ENCODE peak calls at places on chromosomes 3 and 15, in five cellular contexts. S is esophagus squamous epithelium; N is GM23338; B is foreskin keratinocyte; Z is CD4-positive, CD25-positive, alpha-beta regulatory T cell. E is an unnamed sample.

GRCh38 chr3:141051641-141052569 is 758 bp downstream of the SPSB4 start:
- DNase-seq in S (no peak), N (peak; percentile 73), B (no peak), Z (no peak), E (no peak)

GRCh38 chr15:81400640-81401236 is 26.7 kb upstream of the TMC3 start:
- DNase-seq in S (no peak), N (peak; percentile 78), B (no peak), Z (no peak), E (no peak)

GRCh38 chr15:91632176-91632575 is 221.3 kb upstream of the SLCO3A1 start:
- DNase-seq in S (no peak), N (no peak), B (no peak), Z (no peak), E (no peak)

GRCh38 chr3:9886328-9886727 is 4.1 kb upstream of the JAGN1 start:
- DNase-seq in S (no peak), N (no peak), B (no peak), Z (no peak), E (no peak)

GRCh38 chr3:37173806-37174205 is 576 bp downstream of the LRRFIP2 start:
- DNase-seq in S (no peak), N (no peak), B (peak; percentile 47), Z (no peak), E (no peak)

GRCh38 chr3:83567935-83568334 is 1390.9 kb upstream of the CADM2 start:
- DNase-seq in S (no peak), N (peak; percentile 5), B (no peak), Z (no peak), E (no peak)

GRCh38 chr3:184234671-184235380 is 5.4 kb downstream of the VWA5B2 start:
- DNase-seq in S (no peak), N (no peak), B (no peak), Z (no peak), E (no peak)

GRCh38 chr3:194141415-194142155 is 5.6 kb downstream of the HES1 start:
- DNase-seq in S (no peak), N (peak; percentile 91), B (peak; percentile 87), Z (peak; percentile 32), E (peak; percentile 76)

GRCh38 chr3:53806182-53807116 is 39.8 kb downstream of the CHDH start:
- DNase-seq in S (no peak), N (no peak), B (no peak), Z (no peak), E (peak; percentile 63)

DNA sequence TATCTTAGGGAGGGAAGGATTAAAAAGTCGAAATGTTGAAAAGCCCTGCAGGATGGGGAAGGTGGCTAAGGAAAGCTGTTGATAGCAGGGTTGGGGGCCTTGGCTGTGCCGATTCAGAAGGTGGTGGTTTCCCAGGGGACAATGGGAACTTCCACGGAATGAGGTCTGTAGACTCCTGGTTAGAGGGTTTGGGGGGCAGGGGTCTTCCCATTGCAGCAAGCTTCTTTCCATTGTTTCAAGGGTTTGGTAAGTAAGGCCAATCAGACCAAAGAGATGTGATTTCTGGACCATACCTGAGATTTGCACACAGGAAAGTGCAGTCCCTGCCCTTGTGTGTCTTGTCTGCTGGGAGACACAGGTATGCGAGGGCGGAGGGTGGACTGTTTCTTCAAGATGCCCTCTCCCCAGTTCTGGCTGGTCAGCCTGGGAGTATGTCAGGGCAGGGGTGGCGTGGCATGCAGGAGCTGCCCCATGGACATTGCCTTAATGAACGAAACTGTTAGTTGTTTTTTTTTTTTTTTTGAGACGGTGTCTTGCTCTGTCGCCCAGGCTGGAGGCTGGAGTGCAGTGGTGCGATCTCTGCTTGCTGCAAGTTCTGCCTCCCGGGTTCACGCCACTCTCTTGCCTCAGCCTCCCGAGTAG is 50.8 kb downstream of the RGMA start:
- DNase-seq in S (no peak), N (no peak), B (no peak), Z (no peak), E (no peak)
- H3K4me1 ChIP-seq in S (peaks cover 60% of the 10 kb centered on the region), N (no peaks in the 10 kb centered on the region), B (no peaks in the 10 kb centered on the region), Z (no peaks in the 10 kb centered on the region), E (no peaks in the 10 kb centered on the region)

GRCh38 chr3:32719931-32720330 is 34.9 kb downstream of the CNOT10 start:
- DNase-seq in S (no peak), N (no peak), B (no peak), Z (no peak), E (no peak)

DNA sequence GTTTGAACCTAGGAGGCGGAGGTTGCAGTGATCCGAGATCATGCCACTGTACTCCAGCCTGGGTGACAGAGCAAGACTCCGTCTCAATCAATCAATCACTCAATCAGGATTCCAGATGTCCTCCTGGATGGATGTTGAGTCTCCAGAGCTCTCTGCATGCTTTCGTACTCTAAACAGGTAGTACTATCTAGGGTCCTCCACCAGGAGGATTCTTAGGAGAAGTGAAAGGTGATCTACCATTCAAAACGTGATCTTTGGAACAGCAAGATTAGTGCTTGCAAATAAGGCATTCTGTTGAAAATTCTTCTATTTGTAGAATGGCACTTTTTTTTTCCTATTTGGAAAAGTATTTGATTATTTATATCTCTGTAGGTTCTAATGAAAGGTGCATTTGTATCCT is 34.3 kb downstream of the CNOT10 start:
- DNase-seq in S (no peak), N (peak; percentile 61), B (no peak), Z (no peak), E (no peak)
- H3K4me1 ChIP-seq in S (no peaks in the 10 kb centered on the region), N (no peaks in the 10 kb centered on the region), B (no peaks in the 10 kb centered on the region), Z (no peaks in the 10 kb centered on the region), E (no peaks in the 10 kb centered on the region)

DNA sequence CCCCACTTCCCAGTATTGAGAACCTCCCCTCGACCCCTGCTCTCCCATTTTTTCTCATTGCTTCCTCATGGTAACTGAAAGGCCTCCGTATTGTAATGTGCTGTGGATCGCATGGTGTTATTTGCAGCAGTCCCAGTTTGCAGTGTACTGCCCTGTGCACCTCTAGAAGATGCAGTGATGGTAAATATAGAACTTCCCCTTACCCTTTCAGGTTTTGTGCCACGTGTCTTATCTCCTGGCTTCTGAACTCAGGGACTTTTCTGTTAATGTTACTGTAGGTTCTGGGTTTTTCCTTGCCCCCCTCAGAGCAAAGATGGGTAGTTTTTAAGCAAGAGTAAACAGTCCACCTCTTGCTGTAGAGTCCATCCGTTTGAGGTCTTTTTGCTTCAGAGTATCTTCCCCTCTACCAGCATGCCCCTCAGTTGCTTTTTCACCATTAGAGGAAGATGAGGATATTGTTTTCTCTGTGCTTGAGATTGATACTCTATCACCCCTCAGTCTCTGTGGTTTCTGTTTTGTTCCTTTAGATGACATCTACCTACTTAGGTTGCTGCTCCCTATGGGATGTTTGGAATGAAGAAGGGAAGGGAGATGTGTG is 22.4 kb downstream of the CHD2 start:
- DNase-seq in S (no peak), N (no peak), B (no peak), Z (no peak), E (no peak)
- H3K4me1 ChIP-seq in S (peaks cover 93% of the 10 kb centered on the region), N (peaks cover 40% of the 10 kb centered on the region), B (peaks cover 34% of the 10 kb centered on the region), Z (peaks cover 65% of the 10 kb centered on the region), E (peaks cover 6% of the 10 kb centered on the region)

GRCh38 chr3:172127929-172128580 is 88.7 kb downstream of the FNDC3B start:
- DNase-seq in S (no peak), N (no peak), B (no peak), Z (no peak), E (no peak)
- H3K4me1 ChIP-seq in S (peaks cover 68% of the 10 kb centered on the region), N (peaks cover 57% of the 10 kb centered on the region), B (peaks cover 20% of the 10 kb centered on the region), Z (peaks cover 22% of the 10 kb centered on the region), E (peaks cover 44% of the 10 kb centered on the region)

DNA sequence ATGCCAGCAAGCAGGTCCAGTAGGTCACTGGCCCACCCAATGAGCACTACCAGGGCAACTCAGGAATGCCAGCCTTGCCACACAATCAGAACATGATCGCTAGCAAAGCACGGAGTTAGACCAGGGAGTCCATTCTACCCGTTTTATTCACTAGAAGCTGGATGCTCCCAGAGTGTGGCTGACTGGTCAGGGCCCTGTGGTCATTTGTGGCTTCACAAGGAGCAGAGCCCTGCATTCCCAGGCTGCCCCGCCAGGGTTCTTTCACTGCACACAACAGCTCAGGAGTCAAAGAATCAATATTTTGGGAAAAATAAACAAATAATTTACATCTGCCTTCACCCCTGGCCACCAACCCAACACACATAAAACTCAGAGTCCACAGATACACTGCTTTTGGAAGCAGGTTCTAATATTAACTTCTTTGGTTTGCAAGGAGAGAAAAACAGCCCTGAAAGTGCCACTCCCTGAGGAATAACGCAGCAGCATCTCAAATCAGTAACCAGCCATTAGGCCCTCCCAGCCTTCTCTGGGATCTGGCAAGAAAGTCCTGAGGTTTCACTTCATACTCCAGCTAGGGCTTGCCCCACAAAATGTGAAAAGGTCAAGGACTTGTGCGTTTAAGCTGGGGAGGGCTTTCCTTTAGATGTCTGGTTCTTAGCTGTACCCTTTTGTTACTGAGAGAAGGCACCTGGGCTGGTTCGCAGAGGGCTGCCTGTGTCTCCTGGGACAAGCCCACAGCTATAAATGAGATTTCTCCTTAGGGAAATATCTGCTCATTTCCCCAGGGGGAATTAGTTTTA is 16.0 kb downstream of the SIAH2 start:
- DNase-seq in S (no peak), N (no peak), B (no peak), Z (no peak), E (no peak)
- H3K4me1 ChIP-seq in S (peaks cover 100% of the 10 kb centered on the region), N (peaks cover 6% of the 10 kb centered on the region), B (peaks cover 39% of the 10 kb centered on the region), Z (peaks cover 18% of the 10 kb centered on the region), E (peaks cover 2% of the 10 kb centered on the region)

GRCh38 chr3:16289144-16289889 is 24.3 kb downstream of the OXNAD1 start:
- DNase-seq in S (no peak), N (no peak), B (no peak), Z (no peak), E (no peak)

GRCh38 chr3:16290827-16291196 is 25.8 kb downstream of the OXNAD1 start:
- DNase-seq in S (no peak), N (no peak), B (no peak), Z (no peak), E (no peak)

GRCh38 chr3:16286672-16287604 is 21.9 kb downstream of the OXNAD1 start:
- DNase-seq in S (no peak), N (no peak), B (no peak), Z (no peak), E (no peak)

GRCh38 chr3:16290007-16290826 is 25.2 kb downstream of the OXNAD1 start:
- DNase-seq in S (no peak), N (peak; percentile 75), B (no peak), Z (peak; percentile 43), E (no peak)

GRCh38 chr3:16288664-16289063 is 23.7 kb downstream of the OXNAD1 start:
- DNase-seq in S (no peak), N (no peak), B (no peak), Z (no peak), E (no peak)
- H3K4me1 ChIP-seq in S (peaks cover 12% of the 10 kb centered on the region), N (no peaks in the 10 kb centered on the region), B (peaks cover 10% of the 10 kb centered on the region), Z (peaks cover 84% of the 10 kb centered on the region), E (no peaks in the 10 kb centered on the region)

DNA sequence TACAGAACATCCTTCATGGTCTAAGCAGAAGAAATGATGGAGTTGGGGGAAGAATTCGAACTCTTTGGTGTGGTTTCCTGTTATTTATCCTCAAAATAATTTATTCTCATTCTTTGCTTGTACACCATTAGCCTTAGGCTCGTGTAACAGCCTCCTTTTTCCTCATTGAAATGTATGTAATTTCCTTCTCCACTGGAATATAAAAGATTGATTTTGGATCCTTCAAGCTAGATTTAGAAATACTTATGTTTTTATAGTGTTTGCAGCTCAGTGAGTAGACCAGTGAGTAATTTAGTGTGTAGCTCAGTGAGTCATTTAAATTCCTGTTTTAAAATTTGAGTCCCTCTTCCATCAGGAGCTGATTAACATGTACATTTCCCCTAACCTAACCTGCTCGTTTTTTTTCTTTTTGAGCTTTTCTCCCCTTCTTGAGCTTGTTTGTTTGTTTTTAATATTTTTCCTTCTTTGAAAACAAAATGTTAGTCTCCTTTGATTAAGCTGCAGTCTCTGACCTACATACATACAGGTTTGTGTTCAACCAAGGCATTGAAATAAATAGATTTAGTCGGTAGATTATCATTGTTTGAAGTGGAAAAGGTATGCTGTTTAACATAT is 5.6 kb downstream of the USP3 start:
- DNase-seq in S (no peak), N (no peak), B (no peak), Z (no peak), E (no peak)
- H3K4me1 ChIP-seq in S (peaks cover 81% of the 10 kb centered on the region), N (peaks cover 22% of the 10 kb centered on the region), B (peaks cover 47% of the 10 kb centered on the region), Z (peaks cover 90% of the 10 kb centered on the region), E (peaks cover 5% of the 10 kb centered on the region)

E was measured in ascending aorta.